ENCODE peak calls at places on chromosome 1, in ten cellular contexts. P is mesendoderm, H is IMR-90, R is fibroblast of lung, C is astrocyte, B is endodermal cell, U is adipocyte, Q is GM23248, A is PC-3, O is colonic mucosa. Y is an unnamed sample.

GRCh38 chr1:205318231-205318991 is 3.1 kb downstream of the NUAK2 start:
- DNase-seq in P (peak; percentile 63), H (no peak), R (no peak), C (no peak), B (peak; percentile 80), U (no peak), Q (no peak), A (peak; percentile 40), O (peak; percentile 82), Y (peak; percentile 93)

GRCh38 chr1:246364415-246364941 is 142.6 kb downstream of the SMYD3 start:
- DNase-seq in P (no peak), H (no peak), R (no peak), C (no peak), B (no peak), U (no peak), Q (no peak), A (no peak), O (no peak), Y (no peak)

GRCh38 chr1:9207086-9207485 is 27.5 kb upstream of the H6PD start:
- DNase-seq in P (no peak), H (peak; percentile 93), R (peak; percentile 55), C (peak; percentile 49), B (no peak), U (no peak), Q (peak; percentile 94), A (no peak), O (no peak), Y (peak; percentile 31)

GRCh38 chr1:96973605-96974004 is 252.0 kb downstream of the PTBP2 start:
- DNase-seq in P (no peak), H (peak; percentile 33), R (no peak), C (no peak), B (no peak), U (no peak), Q (no peak), A (peak; percentile 79), O (no peak), Y (peak; percentile 48)

GRCh38 chr1:93629101-93630059 is 52.3 kb downstream of the BCAR3 start:
- DNase-seq in P (peak; percentile 83), H (peak; percentile 85), R (peak; percentile 90), C (peak; percentile 55), B (no peak), U (peak; percentile 91), Q (peak; percentile 86), A (peak; percentile 85), O (peak; percentile 62), Y (peak; percentile 59)

GRCh38 chr1:36419158-36419557 is 21.4 kb upstream of the LSM10 start:
- DNase-seq in P (no peak), H (no peak), R (no peak), C (no peak), B (no peak), U (no peak), Q (no peak), A (no peak), O (no peak), Y (no peak)

GRCh38 chr1:19861034-19861433 is 21.2 kb upstream of the OTUD3 start:
- DNase-seq in P (no peak), H (peak; percentile 19), R (no peak), C (peak; percentile 70), B (no peak), U (peak; percentile 16), Q (peak; percentile 73), A (peak; percentile 83), O (peak; percentile 79), Y (peak; percentile 53)

GRCh38 chr1:23793018-23793781 is 2.3 kb downstream of the LYPLA2 start:
- DNase-seq in P (peak; percentile 43), H (no peak), R (peak; percentile 32), C (peak; percentile 53), B (no peak), U (no peak), Q (peak; percentile 78), A (no peak), O (peak; percentile 85), Y (peak; percentile 59)

GRCh38 chr1:44512313-44512885 is 107.3 kb downstream of the RNF220 start:
- DNase-seq in P (peak; percentile 81), H (no peak), R (no peak), C (no peak), B (peak; percentile 61), U (no peak), Q (no peak), A (no peak), O (no peak), Y (no peak)

GRCh38 chr1:5419501-5419900 is 572.7 kb downstream of the NPHP4 start:
- DNase-seq in P (no peak), H (no peak), R (no peak), C (no peak), B (no peak), U (no peak), Q (no peak), A (no peak), O (no peak), Y (no peak)

GRCh38 chr1:160797861-160798273 is 1.9 kb downstream of the LY9 start:
- DNase-seq in P (no peak), H (no peak), R (no peak), C (no peak), B (no peak), U (no peak), Q (no peak), A (peak; percentile 37), O (no peak), Y (peak; percentile 75)

GRCh38 chr1:171881466-171881865 is 40.2 kb downstream of the DNM3 start:
- DNase-seq in P (no peak), H (no peak), R (peak; percentile 12), C (no peak), B (no peak), U (no peak), Q (no peak), A (no peak), O (peak; percentile 47), Y (no peak)

GRCh38 chr1:112504666-112505399 is 3.9 kb upstream of the WNT2B start:
- DNase-seq in P (no peak), H (no peak), R (no peak), C (no peak), B (no peak), U (no peak), Q (no peak), A (no peak), O (no peak), Y (no peak)

GRCh38 chr1:182235952-182236650 is 155.5 kb downstream of the GLUL start:
- DNase-seq in P (no peak), H (peak; percentile 3), R (peak; percentile 8), C (peak; percentile 37), B (no peak), U (no peak), Q (peak; percentile 52), A (peak; percentile 73), O (peak; percentile 65), Y (peak; percentile 71)

GRCh38 chr1:210117681-210118170 is 114.9 kb upstream of the SERTAD4 start:
- DNase-seq in P (no peak), H (no peak), R (no peak), C (no peak), B (no peak), U (no peak), Q (no peak), A (no peak), O (no peak), Y (no peak)
- H3K9ac ChIP-seq in P (no peak overlapping the region), H (no peak overlapping the region), R (no peak overlapping the region), C (no peak overlapping the region), B (no peak overlapping the region), U (no peak overlapping the region), Q (no peak overlapping the region), A (no peak overlapping the region), O (no peak overlapping the region), Y (no peak overlapping the region)

GRCh38 chr1:2355408-2356261 is 35.7 kb downstream of the MORN1 start:
- DNase-seq in P (no peak), H (no peak), R (no peak), C (no peak), B (no peak), U (no peak), Q (no peak), A (no peak), O (no peak), Y (no peak)
- H3K9ac ChIP-seq in P (no peak overlapping the region), H (no peak overlapping the region), R (no peak overlapping the region), C (no peak overlapping the region), B (no peak overlapping the region), U (no peak overlapping the region), Q (no peak overlapping the region), A (no peak overlapping the region), O (no peak overlapping the region), Y (no peak overlapping the region)

GRCh38 chr1:107404756-107405155 is 263.9 kb downstream of the NTNG1 start:
- DNase-seq in P (no peak), H (peak; percentile 1), R (peak; percentile 22), C (peak; percentile 93), B (no peak), U (peak; percentile 65), Q (peak; percentile 79), A (no peak), O (no peak), Y (peak; percentile 42)
- H3K9ac ChIP-seq in P (no peak overlapping the region), H (no peak overlapping the region), R (no peak overlapping the region), C (no peak overlapping the region), B (no peak overlapping the region), U (no peak overlapping the region), Q (peak overlapping the region; percentile 61), A (no peak overlapping the region), O (no peak overlapping the region), Y (no peak overlapping the region)

GRCh38 chr1:225653463-225654276 is 747 bp upstream of the ENAH start:
- DNase-seq in P (peak; percentile 77), H (peak; percentile 73), R (peak; percentile 72), C (peak; percentile 72), B (peak; percentile 85), U (peak; percentile 90), Q (peak; percentile 89), A (peak; percentile 67), O (peak; percentile 72), Y (peak; percentile 63)

GRCh38 chr1:225654277-225654597 is 1.3 kb upstream of the ENAH start:
- DNase-seq in P (no peak), H (no peak), R (no peak), C (no peak), B (no peak), U (no peak), Q (peak; percentile 22), A (no peak), O (no peak), Y (no peak)

GRCh38 chr1:225652726-225653462 is at the start of gene ENAH:
- DNase-seq in P (peak; percentile 83), H (peak; percentile 76), R (peak; percentile 80), C (peak; percentile 58), B (peak; percentile 91), U (peak; percentile 95), Q (peak; percentile 93), A (peak; percentile 88), O (peak; percentile 72), Y (peak; percentile 76)

GRCh38 chr1:225655509-225656258 is 2.8 kb upstream of the ENAH start:
- DNase-seq in P (peak; percentile 73), H (peak; percentile 98), R (peak; percentile 99), C (peak; percentile 100), B (no peak), U (peak; percentile 96), Q (peak; percentile 96), A (peak; percentile 96), O (peak; percentile 33), Y (peak; percentile 92)

DNA sequence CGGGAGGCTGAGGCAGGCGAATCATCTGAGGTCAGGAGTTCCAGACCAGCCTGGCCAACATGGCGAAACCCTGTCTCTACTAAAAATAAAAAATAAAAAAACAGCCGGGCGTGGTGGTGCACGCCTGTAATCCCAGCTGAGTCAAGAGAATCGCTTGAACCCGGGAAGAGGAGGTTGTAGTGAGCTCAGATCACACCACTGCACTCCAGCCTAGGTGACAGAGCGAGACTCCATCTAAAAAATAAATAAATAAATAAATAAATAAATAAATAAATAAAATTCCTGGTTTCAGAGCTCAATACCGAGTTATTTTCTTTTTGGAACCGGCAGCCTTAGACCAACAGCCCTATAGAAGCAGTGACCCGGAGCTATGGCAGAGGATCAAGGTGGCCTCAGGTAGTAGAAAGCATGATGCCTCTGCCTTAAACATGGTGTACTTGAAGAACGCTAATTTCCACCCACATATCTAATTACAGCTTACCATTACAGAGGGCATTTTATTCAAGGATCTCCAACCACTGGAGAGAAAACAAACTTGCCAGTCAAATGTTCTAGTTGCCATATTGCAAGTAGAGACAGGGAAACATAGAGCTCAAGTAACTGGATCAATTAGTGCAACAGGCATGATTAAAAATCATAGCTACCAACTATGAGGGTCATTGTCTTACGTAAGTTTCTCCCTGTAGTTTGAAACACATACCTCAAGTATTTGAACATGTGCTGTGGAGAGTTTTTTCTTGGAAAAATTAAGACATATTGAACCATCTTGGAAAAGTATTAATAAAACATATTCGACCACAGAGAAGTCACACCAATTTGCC is 2.0 kb upstream of the ENAH start:
- DNase-seq in P (no peak), H (no peak), R (no peak), C (no peak), B (no peak), U (no peak), Q (no peak), A (peak; percentile 20), O (no peak), Y (no peak)
- H3K9ac ChIP-seq in P (no peak overlapping the region), H (peak overlapping the region; percentile 42), R (no peak overlapping the region), C (peak overlapping the region; percentile 97), B (no peak overlapping the region), U (peak overlapping the region; percentile 54), Q (peak overlapping the region; percentile 96), A (no peak overlapping the region), O (no peak overlapping the region), Y (no peak overlapping the region)